ENCODE peak calls at places on chromosome 20, in four cellular contexts. N is SK-N-SH, B is K562, Z is GM12878. O is an unnamed sample.

GRCh38 chr20:41003143-41003932 is 25.3 kb upstream of the TOP1 start:
- DNase-seq in N (no peak), B (peak; percentile 61), Z (no peak), O (no peak)

GRCh38 chr20:35171753-35172433 is at the start of gene PROCR:
- DNase-seq in N (peak; percentile 51), B (peak; percentile 65), Z (no peak), O (peak; percentile 75)

GRCh38 chr20:50704514-50704913 is 13.2 kb upstream of the RIPOR3 start:
- DNase-seq in N (no peak), B (no peak), Z (no peak), O (no peak)

GRCh38 chr20:51354191-51354768 is 188.2 kb downstream of the NFATC2 start:
- DNase-seq in N (no peak), B (no peak), Z (no peak), O (no peak)

GRCh38 chr20:23406880-23407279 is 14.4 kb downstream of the NAPB start:
- DNase-seq in N (no peak), B (no peak), Z (no peak), O (no peak)

GRCh38 chr20:23178806-23179205 is 92.7 kb upstream of the CD93 start:
- DNase-seq in N (no peak), B (peak; percentile 65), Z (no peak), O (no peak)

GRCh38 chr20:23147964-23148720 is 62.0 kb upstream of the CD93 start:
- DNase-seq in N (no peak), B (peak; percentile 61), Z (peak; percentile 74), O (no peak)

GRCh38 chr20:9022361-9022760 is 46.5 kb upstream of the PLCB4 start:
- DNase-seq in N (no peak), B (no peak), Z (no peak), O (no peak)

GRCh38 chr20:46757135-46757534 is 47.7 kb downstream of the SLC2A10 start:
- DNase-seq in N (no peak), B (no peak), Z (no peak), O (no peak)

GRCh38 chr20:13552061-13552460 is 86.7 kb downstream of the TASP1 start:
- DNase-seq in N (no peak), B (no peak), Z (no peak), O (no peak)

GRCh38 chr20:59153355-59153681 is 10.3 kb upstream of the ZNF831 start:
- DNase-seq in N (no peak), B (no peak), Z (no peak), O (no peak)

GRCh38 chr20:38357653-38358207 is 11.4 kb downstream of the LBP start:
- DNase-seq in N (no peak), B (peak; percentile 28), Z (no peak), O (no peak)

GRCh38 chr20:58650181-58650775 is 805 bp upstream of the STX16 start:
- DNase-seq in N (peak; percentile 78), B (peak; percentile 29), Z (no peak), O (no peak)

GRCh38 chr20:56359212-56360132 is 698 bp downstream of the FAM210B start:
- DNase-seq in N (peak; percentile 65), B (peak; percentile 19), Z (no peak), O (peak; percentile 27)

GRCh38 chr20:47815416-47815806 is 30.1 kb upstream of the SULF2 start:
- DNase-seq in N (no peak), B (no peak), Z (no peak), O (no peak)

GRCh38 chr20:23116301-23117089 is 30.4 kb upstream of the CD93 start:
- DNase-seq in N (no peak), B (no peak), Z (no peak), O (no peak)

GRCh38 chr20:63736893-63737689 is 627 bp downstream of the LIME1 start:
- DNase-seq in N (peak; percentile 31), B (peak; percentile 10), Z (no peak), O (no peak)

GRCh38 chr20:24834310-24834709 is 114.8 kb upstream of the CST7 start:
- DNase-seq in N (no peak), B (no peak), Z (no peak), O (no peak)

GRCh38 chr20:24139846-24140245 is 151.3 kb upstream of the GGTLC1 start:
- DNase-seq in N (no peak), B (no peak), Z (no peak), O (no peak)

GRCh38 chr20:37990571-37991151 is 42.6 kb downstream of the TTI1 start:
- DNase-seq in N (peak; percentile 67), B (no peak), Z (peak; percentile 84), O (no peak)

GRCh38 chr20:33796263-33796906 is 14.8 kb upstream of the CHMP4B start:
- DNase-seq in N (no peak), B (no peak), Z (no peak), O (no peak)

GRCh38 chr20:22575087-22575721 is 9.2 kb downstream of the FOXA2 start:
- DNase-seq in N (no peak), B (no peak), Z (no peak), O (no peak)

DNA sequence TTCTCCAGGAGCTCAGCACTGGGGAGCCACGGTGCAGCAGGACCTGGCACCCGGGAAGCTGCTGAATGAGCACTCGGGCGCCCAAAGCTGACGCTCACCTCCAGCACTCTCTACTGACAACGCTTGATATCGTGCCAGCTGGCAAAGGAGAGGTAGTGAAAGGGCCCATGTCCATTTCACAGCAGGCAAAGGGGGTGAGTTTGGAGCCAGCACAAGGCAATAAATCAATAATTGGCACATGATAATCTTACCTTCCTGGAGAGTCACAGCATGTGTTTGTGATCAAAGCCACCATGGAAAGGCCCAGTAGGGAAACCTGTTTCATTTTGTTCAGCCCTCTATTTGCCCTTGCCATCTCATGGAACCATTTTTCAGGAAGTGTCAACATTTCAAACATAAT is 23.3 kb upstream of the SMIM26 start:
- DNase-seq in N (no peak), B (no peak), Z (no peak), O (no peak)
- TF ChIP-seq USF1 in N (no peak), B (no peak), Z (no peak), O (no peak)

GRCh38 chr20:21087862-21088540 is 18.2 kb downstream of the LINC00237 start:
- DNase-seq in N (no peak), B (peak; percentile 6), Z (no peak), O (no peak)

GRCh38 chr20:21089421-21089820 is 16.7 kb downstream of the LINC00237 start:
- DNase-seq in N (no peak), B (no peak), Z (no peak), O (no peak)

GRCh38 chr20:21090738-21091120 is 15.4 kb downstream of the LINC00237 start:
- DNase-seq in N (no peak), B (no peak), Z (no peak), O (no peak)

DNA sequence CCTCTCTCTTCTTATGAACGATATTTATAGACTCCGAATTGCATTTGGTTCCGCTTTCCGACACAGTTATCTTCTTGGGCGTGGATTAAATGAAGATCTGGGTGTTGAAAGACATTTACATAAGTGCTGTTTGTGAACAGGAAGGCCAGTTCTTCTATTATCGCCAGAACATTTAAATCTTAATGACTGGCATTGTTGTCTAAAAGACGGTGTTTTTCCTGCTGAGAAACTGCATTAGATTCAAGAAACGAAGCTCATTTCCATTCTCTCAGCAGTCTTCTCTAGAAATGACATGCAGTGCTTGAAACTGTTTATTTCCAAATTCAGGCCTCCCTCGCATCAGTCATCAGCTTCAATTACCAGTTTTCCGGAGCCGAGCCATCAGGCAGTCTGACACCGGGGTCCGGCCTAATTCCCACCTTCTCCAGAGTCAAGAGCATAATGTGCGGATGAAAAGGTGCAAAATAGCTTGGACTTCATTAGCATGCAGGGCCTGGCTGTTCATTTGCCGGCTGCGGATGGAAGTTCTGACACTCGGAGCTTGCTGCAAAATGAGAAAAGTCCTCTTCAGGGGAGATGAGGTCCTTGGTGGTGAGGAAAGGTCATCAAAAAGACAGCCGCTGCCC is 15.9 kb downstream of the LINC00237 start:
- DNase-seq in N (no peak), B (no peak), Z (no peak), O (no peak)
- TF ChIP-seq USF1 in N (no peak), B (no peak), Z (no peak), O (no peak)

DNA sequence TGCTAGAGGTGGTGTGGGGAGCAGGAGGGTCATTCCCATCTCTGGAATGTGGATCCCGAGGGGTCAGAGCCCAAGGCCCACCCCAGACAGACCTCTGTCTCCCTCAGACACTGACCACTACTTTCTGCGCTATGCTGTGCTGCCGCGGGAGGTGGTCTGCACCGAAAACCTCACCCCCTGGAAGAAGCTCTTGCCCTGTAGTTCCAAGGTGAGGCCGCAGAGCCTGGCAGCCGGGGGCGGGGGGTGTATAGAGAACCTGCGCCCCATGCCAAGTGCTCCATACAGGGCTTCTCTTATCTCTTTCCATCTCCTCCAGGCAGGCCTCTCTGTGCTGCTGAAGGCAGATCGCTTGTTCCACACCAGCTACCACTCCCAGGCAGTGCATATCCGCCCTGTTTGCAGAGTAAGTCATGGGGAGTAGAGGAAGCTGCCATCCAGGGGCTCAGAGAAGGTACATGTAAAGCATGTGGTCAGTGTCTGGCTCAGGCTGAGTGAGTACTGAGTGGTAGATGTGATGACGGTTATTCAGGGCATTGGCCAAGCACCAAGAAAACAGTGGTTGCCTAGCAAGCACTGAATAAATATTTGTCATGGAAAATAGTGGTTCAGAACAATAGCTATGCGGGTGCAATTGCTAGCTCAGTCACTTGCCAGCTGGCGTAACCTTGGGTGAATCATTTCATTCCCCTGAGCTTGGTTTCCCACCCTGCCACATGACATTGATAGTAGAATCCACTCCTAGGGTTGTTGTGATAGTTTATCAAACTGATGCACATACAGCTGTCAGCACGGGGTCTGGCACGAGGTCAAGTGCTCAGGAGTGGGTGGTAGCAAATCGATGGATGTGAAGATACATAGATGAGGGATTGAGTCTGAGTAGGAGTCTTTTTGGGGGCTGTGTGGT is 3.5 kb downstream of the PIGT start:
- DNase-seq in N (no peak), B (no peak), Z (peak; percentile 80), O (no peak)
- TF ChIP-seq USF1 in N (no peak), B (no peak), Z (no peak), O (no peak)

DNA sequence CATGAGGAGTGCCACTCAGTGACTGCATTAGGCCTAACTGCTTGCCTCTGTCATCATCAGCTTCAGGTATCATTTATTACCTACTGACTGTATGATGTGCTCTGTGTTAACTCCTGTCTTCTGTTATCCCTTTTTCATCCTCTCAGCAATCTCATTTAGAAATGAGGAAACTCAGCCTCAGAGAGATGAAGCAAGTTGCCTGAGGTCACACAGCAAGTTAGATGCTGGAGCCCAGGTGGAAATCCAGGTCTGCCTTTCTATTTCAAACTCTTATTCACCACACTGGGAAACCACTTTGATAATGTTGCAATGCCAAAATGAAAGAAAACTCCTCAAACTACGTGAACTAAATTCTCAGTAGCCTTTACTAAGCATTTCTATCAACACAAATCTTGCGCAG is 1.3 kb downstream of the FERMT1 start:
- DNase-seq in N (no peak), B (no peak), Z (no peak), O (no peak)
- TF ChIP-seq USF1 in N (no peak), B (no peak), Z (no peak), O (no peak)

GRCh38 chr20:53399592-53400335 is 193.9 kb downstream of the ZNF217 start:
- DNase-seq in N (no peak), B (no peak), Z (no peak), O (no peak)

GRCh38 chr20:53402233-53403005 is 191.2 kb downstream of the ZNF217 start:
- DNase-seq in N (no peak), B (no peak), Z (no peak), O (no peak)

GRCh38 chr20:53405070-53405603 is 188.5 kb downstream of the ZNF217 start:
- DNase-seq in N (no peak), B (no peak), Z (no peak), O (no peak)

GRCh38 chr20:53406580-53406979 is 187.1 kb downstream of the ZNF217 start:
- DNase-seq in N (no peak), B (no peak), Z (no peak), O (no peak)

GRCh38 chr20:53403029-53403428 is 190.6 kb downstream of the ZNF217 start:
- DNase-seq in N (no peak), B (no peak), Z (no peak), O (no peak)
- TF ChIP-seq USF1 in N (no peak), B (no peak), Z (no peak), O (no peak)